ENCODE peak calls at places on chromosomes 5 and 9, in seven cellular contexts. One of them, this sample, is unnamed.

GRCh38 chr5:143929486-143929885 is 117.5 kb downstream of the HMHB1 start:
- DNase-seq in Karpas-422: no peak
- DNase-seq in SK-N-DZ: no peak
- DNase-seq in bronchial epithelial cell: no peak
- DNase-seq in A549: no peak
- DNase-seq in AG09309: no peak
- DNase-seq in aorta: no peak
- DNase-seq in this sample: no peak

GRCh38 chr9:124209279-124209678 is 48.5 kb upstream of the NEK6 start:
- DNase-seq in SK-N-DZ: no peak
- DNase-seq in AG09309: no peak
- DNase-seq in A549: no peak
- DNase-seq in bronchial epithelial cell: no peak
- DNase-seq in Karpas-422: peak; percentile 86
- DNase-seq in aorta: peak; percentile 23
- DNase-seq in this sample: no peak

GRCh38 chr5:68369436-68370125 is 154.0 kb downstream of the PIK3R1 start:
- DNase-seq in A549: no peak
- DNase-seq in Karpas-422: no peak
- DNase-seq in AG09309: no peak
- DNase-seq in bronchial epithelial cell: no peak
- DNase-seq in aorta: no peak
- DNase-seq in SK-N-DZ: no peak
- DNase-seq in this sample: no peak

GRCh38 chr9:117218951-117219350 is 195.9 kb downstream of the ASTN2 start:
- DNase-seq in bronchial epithelial cell: peak; percentile 2
- DNase-seq in AG09309: no peak
- DNase-seq in Karpas-422: no peak
- DNase-seq in A549: no peak
- DNase-seq in aorta: no peak
- DNase-seq in SK-N-DZ: no peak
- DNase-seq in this sample: no peak

GRCh38 chr5:373710-374602 is 52.4 kb downstream of the AHRR start:
- DNase-seq in aorta: peak; percentile 61
- DNase-seq in SK-N-DZ: no peak
- DNase-seq in AG09309: no peak
- DNase-seq in A549: no peak
- DNase-seq in Karpas-422: no peak
- DNase-seq in bronchial epithelial cell: peak; percentile 7
- DNase-seq in this sample: peak; percentile 47

GRCh38 chr5:123035320-123035949 is 1.1 kb downstream of the PPIC start:
- DNase-seq in aorta: peak; percentile 71
- DNase-seq in Karpas-422: no peak
- DNase-seq in AG09309: no peak
- DNase-seq in SK-N-DZ: peak; percentile 32
- DNase-seq in A549: peak; percentile 83
- DNase-seq in bronchial epithelial cell: peak; percentile 61
- DNase-seq in this sample: peak; percentile 21

GRCh38 chr5:139004374-139005307 is 129.5 kb upstream of the LRRTM2 start:
- DNase-seq in bronchial epithelial cell: no peak
- DNase-seq in aorta: no peak
- DNase-seq in AG09309: no peak
- DNase-seq in A549: no peak
- DNase-seq in SK-N-DZ: no peak
- DNase-seq in Karpas-422: no peak
- DNase-seq in this sample: no peak

GRCh38 chr5:109921735-109922395 is 232.1 kb downstream of the MAN2A1 start:
- DNase-seq in Karpas-422: no peak
- DNase-seq in aorta: no peak
- DNase-seq in A549: no peak
- DNase-seq in SK-N-DZ: no peak
- DNase-seq in AG09309: no peak
- DNase-seq in bronchial epithelial cell: no peak
- DNase-seq in this sample: no peak

GRCh38 chr5:148347706-148348105 is 12.3 kb downstream of the SPINK9 start:
- DNase-seq in Karpas-422: no peak
- DNase-seq in aorta: no peak
- DNase-seq in A549: no peak
- DNase-seq in AG09309: no peak
- DNase-seq in SK-N-DZ: no peak
- DNase-seq in bronchial epithelial cell: peak; percentile 62
- DNase-seq in this sample: no peak

GRCh38 chr5:55679556-55679955 is 32.6 kb downstream of the SLC38A9 start:
- DNase-seq in Karpas-422: no peak
- DNase-seq in bronchial epithelial cell: no peak
- DNase-seq in SK-N-DZ: no peak
- DNase-seq in AG09309: no peak
- DNase-seq in A549: no peak
- DNase-seq in aorta: no peak
- DNase-seq in this sample: no peak

GRCh38 chr5:177225798-177226197 is 77.7 kb downstream of the RAB24 start:
- DNase-seq in A549: no peak
- DNase-seq in aorta: no peak
- DNase-seq in AG09309: no peak
- DNase-seq in Karpas-422: no peak
- DNase-seq in SK-N-DZ: no peak
- DNase-seq in bronchial epithelial cell: no peak
- DNase-seq in this sample: no peak